ENCODE peak calls at places on chromosomes 3 and 15, in seven cellular contexts. One of them, this sample, is unnamed. For H3K9me3, the result is how much of the 10 kb centered on the place peaks cover.

GRCh38 chr3:150022406-150023238 is 51.9 kb upstream of the PFN2 start:
- DNase-seq in stomach: no peak
- DNase-seq in body of pancreas: no peak
- DNase-seq in thyroid gland: no peak
- DNase-seq in GM12878: peak
- DNase-seq in tibial nerve: no peak
- DNase-seq in ovary: no peak
- DNase-seq in this sample: no peak

GRCh38 chr15:80619677-80620076 is 75.4 kb upstream of the ABHD17C start:
- DNase-seq in tibial nerve: no peak
- DNase-seq in ovary: no peak
- DNase-seq in body of pancreas: no peak
- DNase-seq in GM12878: no peak
- DNase-seq in thyroid gland: peak
- DNase-seq in stomach: no peak
- DNase-seq in this sample: no peak

GRCh38 chr3:117898722-117899121 is 1135.9 kb downstream of the IGSF11 start:
- DNase-seq in stomach: no peak
- DNase-seq in ovary: no peak
- DNase-seq in tibial nerve: no peak
- DNase-seq in GM12878: no peak
- DNase-seq in thyroid gland: no peak
- DNase-seq in body of pancreas: no peak
- DNase-seq in this sample: no peak

GRCh38 chr15:79329186-79329611 is 18.3 kb downstream of the TMED3 start:
- DNase-seq in GM12878: no peak
- DNase-seq in stomach: no peak
- DNase-seq in body of pancreas: no peak
- DNase-seq in tibial nerve: no peak
- DNase-seq in ovary: no peak
- DNase-seq in thyroid gland: no peak
- DNase-seq in this sample: no peak

GRCh38 chr3:27632431-27633223 is 89.5 kb downstream of the EOMES start:
- DNase-seq in ovary: peak
- DNase-seq in thyroid gland: peak
- DNase-seq in tibial nerve: peak
- DNase-seq in GM12878: no peak
- DNase-seq in body of pancreas: peak
- DNase-seq in stomach: peak
- DNase-seq in this sample: peak

GRCh38 chr15:90058308-90058707 is 44.0 kb downstream of the IDH2 start:
- DNase-seq in tibial nerve: no peak
- DNase-seq in stomach: no peak
- DNase-seq in thyroid gland: no peak
- DNase-seq in ovary: no peak
- DNase-seq in GM12878: peak
- DNase-seq in body of pancreas: no peak
- DNase-seq in this sample: no peak

GRCh38 chr3:115232167-115232566 is 85.1 kb upstream of the ZBTB20 start:
- DNase-seq in stomach: no peak
- DNase-seq in body of pancreas: no peak
- DNase-seq in tibial nerve: no peak
- DNase-seq in thyroid gland: no peak
- DNase-seq in GM12878: no peak
- DNase-seq in ovary: no peak
- DNase-seq in this sample: no peak

GRCh38 chr3:183381179-183381578 is 47.2 kb downstream of the MCF2L2 start:
- DNase-seq in tibial nerve: no peak
- DNase-seq in body of pancreas: no peak
- DNase-seq in ovary: no peak
- DNase-seq in thyroid gland: no peak
- DNase-seq in GM12878: no peak
- DNase-seq in stomach: no peak
- DNase-seq in this sample: no peak

GRCh38 chr3:28651159-28651558 is 302.5 kb upstream of the AZI2 start:
- DNase-seq in thyroid gland: no peak
- DNase-seq in ovary: no peak
- DNase-seq in body of pancreas: no peak
- DNase-seq in stomach: no peak
- DNase-seq in GM12878: no peak
- DNase-seq in tibial nerve: no peak
- DNase-seq in this sample: no peak

GRCh38 chr3:102750322-102750721 is 315.5 kb downstream of the ZPLD1 start:
- DNase-seq in stomach: no peak
- DNase-seq in body of pancreas: no peak
- DNase-seq in ovary: no peak
- DNase-seq in GM12878: no peak
- DNase-seq in thyroid gland: no peak
- DNase-seq in tibial nerve: no peak
- DNase-seq in this sample: no peak

GRCh38 chr3:169112153-169112892 is 551.2 kb downstream of the MECOM start:
- DNase-seq in tibial nerve: no peak
- DNase-seq in stomach: no peak
- DNase-seq in GM12878: no peak
- DNase-seq in thyroid gland: no peak
- DNase-seq in body of pancreas: no peak
- DNase-seq in ovary: no peak
- DNase-seq in this sample: no peak

GRCh38 chr3:40225116-40225515 is 84.4 kb upstream of the EIF1B start:
- DNase-seq in stomach: no peak
- DNase-seq in body of pancreas: no peak
- DNase-seq in tibial nerve: no peak
- DNase-seq in ovary: no peak
- DNase-seq in thyroid gland: no peak
- DNase-seq in GM12878: no peak
- DNase-seq in this sample: no peak

GRCh38 chr3:174440350-174440716 is 418.8 kb upstream of the NAALADL2 start:
- DNase-seq in thyroid gland: peak
- DNase-seq in stomach: no peak
- DNase-seq in ovary: peak
- DNase-seq in tibial nerve: no peak
- DNase-seq in GM12878: no peak
- DNase-seq in body of pancreas: peak
- DNase-seq in this sample: no peak

GRCh38 chr3:44323341-44323955 is 15.1 kb upstream of the TCAIM start:
- DNase-seq in GM12878: no peak
- DNase-seq in ovary: peak
- DNase-seq in body of pancreas: peak
- DNase-seq in thyroid gland: peak
- DNase-seq in stomach: peak
- DNase-seq in tibial nerve: peak
- DNase-seq in this sample: no peak

GRCh38 chr3:53823026-53823955 is 22.9 kb downstream of the CHDH start:
- DNase-seq in thyroid gland: no peak
- DNase-seq in GM12878: no peak
- DNase-seq in stomach: peak
- DNase-seq in tibial nerve: no peak
- DNase-seq in ovary: peak
- DNase-seq in body of pancreas: peak
- DNase-seq in this sample: no peak

GRCh38 chr15:26212109-26212508 is 349.0 kb upstream of the ATP10A start:
- DNase-seq in thyroid gland: no peak
- DNase-seq in stomach: no peak
- DNase-seq in body of pancreas: no peak
- DNase-seq in ovary: no peak
- DNase-seq in tibial nerve: no peak
- DNase-seq in GM12878: no peak
- DNase-seq in this sample: no peak
- H3K9me3 ChIP-seq in thyroid gland: under half
- H3K9me3 ChIP-seq in stomach: under half
- H3K9me3 ChIP-seq in body of pancreas: under half
- H3K9me3 ChIP-seq in ovary: under half
- H3K9me3 ChIP-seq in tibial nerve: under half
- H3K9me3 ChIP-seq in GM12878: under half
- H3K9me3 ChIP-seq in this sample: under half

GRCh38 chr15:52019394-52020252 is 604 bp downstream of the MAPK6 start:
- DNase-seq in tibial nerve: peak
- DNase-seq in thyroid gland: peak
- DNase-seq in GM12878: no peak
- DNase-seq in ovary: peak
- DNase-seq in stomach: peak
- DNase-seq in body of pancreas: peak
- DNase-seq in this sample: peak
- TF ChIP-seq POLR2A in tibial nerve: peak
- TF ChIP-seq POLR2A in thyroid gland: no peak
- TF ChIP-seq POLR2A in GM12878: no peak
- TF ChIP-seq POLR2A in ovary: peak
- TF ChIP-seq POLR2A in stomach: no peak
- TF ChIP-seq POLR2A in body of pancreas: peak
- TF ChIP-seq POLR2A in this sample: peak

GRCh38 chr3:99997293-99997692 is 117.0 kb downstream of the FILIP1L start:
- DNase-seq in thyroid gland: no peak
- DNase-seq in stomach: no peak
- DNase-seq in GM12878: no peak
- DNase-seq in tibial nerve: no peak
- DNase-seq in body of pancreas: no peak
- DNase-seq in ovary: no peak
- DNase-seq in this sample: no peak
- H3K9me3 ChIP-seq in thyroid gland: under half
- H3K9me3 ChIP-seq in stomach: under half
- H3K9me3 ChIP-seq in GM12878: under half
- H3K9me3 ChIP-seq in tibial nerve: under half
- H3K9me3 ChIP-seq in body of pancreas: under half
- H3K9me3 ChIP-seq in ovary: under half
- H3K9me3 ChIP-seq in this sample: under half

GRCh38 chr3:308597-309321 is 112.2 kb downstream of the CHL1 start:
- DNase-seq in ovary: no peak
- DNase-seq in tibial nerve: no peak
- DNase-seq in thyroid gland: no peak
- DNase-seq in body of pancreas: no peak
- DNase-seq in stomach: no peak
- DNase-seq in GM12878: no peak
- DNase-seq in this sample: no peak
- TF ChIP-seq POLR2A in ovary: no peak
- TF ChIP-seq POLR2A in tibial nerve: no peak
- TF ChIP-seq POLR2A in thyroid gland: no peak
- TF ChIP-seq POLR2A in body of pancreas: no peak
- TF ChIP-seq POLR2A in stomach: no peak
- TF ChIP-seq POLR2A in GM12878: no peak
- TF ChIP-seq POLR2A in this sample: no peak

GRCh38 chr3:20657566-20657965 is 471.6 kb upstream of the SGO1 start:
- DNase-seq in GM12878: no peak
- DNase-seq in thyroid gland: no peak
- DNase-seq in tibial nerve: no peak
- DNase-seq in body of pancreas: no peak
- DNase-seq in stomach: no peak
- DNase-seq in ovary: no peak
- DNase-seq in this sample: no peak
- H3K9me3 ChIP-seq in GM12878: under half
- H3K9me3 ChIP-seq in thyroid gland: under half
- H3K9me3 ChIP-seq in tibial nerve: under half
- H3K9me3 ChIP-seq in body of pancreas: under half
- H3K9me3 ChIP-seq in stomach: under half
- H3K9me3 ChIP-seq in ovary: under half
- H3K9me3 ChIP-seq in this sample: under half

This sample was measured in esophagus squamous epithelium.